ENCODE peak calls at places on chromosome 5, in seven cellular contexts. I is GM12891, T is HepG2, M is GM12892, F is GM12878, S is K562, L is H1. B is an unnamed sample.

GRCh38 chr5:27325513-27325912 is 287.1 kb upstream of the CDH9 start:
- DNase-seq in I (no peak), T (no peak), M (no peak), F (no peak), S (no peak), L (no peak), B (no peak)

GRCh38 chr5:78731884-78732283 is 83.3 kb upstream of the LHFPL2 start:
- DNase-seq in I (no peak), T (no peak), M (no peak), F (no peak), S (no peak), L (no peak), B (no peak)

GRCh38 chr5:43191740-43192557 is at the start of gene NIM1K:
- DNase-seq in I (peak; percentile 53), T (peak; percentile 58), M (peak; percentile 66), F (no peak), S (no peak), L (peak; percentile 10), B (peak; percentile 91)

GRCh38 chr5:6471252-6471651 is 22.6 kb downstream of the UBE2QL1 start:
- DNase-seq in I (no peak), T (no peak), M (no peak), F (no peak), S (no peak), L (no peak), B (no peak)

GRCh38 chr5:978051-978450 is 30.6 kb upstream of the NKD2 start:
- DNase-seq in I (no peak), T (no peak), M (no peak), F (no peak), S (no peak), L (no peak), B (peak; percentile 66)

GRCh38 chr5:124057161-124057814 is 545.3 kb downstream of the CSNK1G3 start:
- DNase-seq in I (no peak), T (no peak), M (no peak), F (peak; percentile 47), S (no peak), L (no peak), B (no peak)

GRCh38 chr5:81554647-81555046 is 160.7 kb upstream of the ACOT12 start:
- DNase-seq in I (no peak), T (no peak), M (no peak), F (no peak), S (no peak), L (no peak), B (peak; percentile 46)

GRCh38 chr5:80784451-80784850 is 129.7 kb upstream of the DHFR start:
- DNase-seq in I (no peak), T (no peak), M (no peak), F (no peak), S (no peak), L (no peak), B (no peak)

GRCh38 chr5:158464383-158464782 is 605.4 kb upstream of the CLINT1 start:
- DNase-seq in I (no peak), T (no peak), M (no peak), F (no peak), S (no peak), L (no peak), B (no peak)

GRCh38 chr5:78509884-78510769 is 138.4 kb downstream of the LHFPL2 start:
- DNase-seq in I (peak; percentile 66), T (no peak), M (peak; percentile 75), F (no peak), S (peak; percentile 76), L (no peak), B (no peak)

DNA sequence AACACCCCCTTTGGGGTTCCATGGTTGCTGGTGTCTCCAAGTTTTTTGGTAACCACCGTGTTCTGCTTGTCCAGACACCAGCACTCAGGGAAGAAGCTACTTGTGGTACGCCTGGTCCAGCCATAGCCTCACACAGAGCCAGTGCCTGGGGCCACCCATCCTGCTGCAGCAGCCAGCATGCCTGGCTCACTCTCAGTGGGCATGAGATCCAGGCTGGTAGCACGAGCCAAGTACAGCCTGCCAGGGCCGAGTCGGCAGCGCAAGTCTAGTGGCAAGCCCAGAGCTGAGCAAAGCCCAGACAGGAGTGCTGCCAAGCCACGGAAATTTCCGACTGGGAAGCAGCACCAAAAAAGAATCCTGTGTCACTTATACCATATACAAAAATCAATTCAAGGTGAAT is 36.3 kb upstream of the FBXL17 start:
- DNase-seq in I (no peak), T (no peak), M (no peak), F (no peak), S (no peak), L (no peak), B (no peak)
- TF ChIP-seq TAF1 in I (no peak), T (no peak), M (no peak), F (no peak), S (no peak), L (no peak), B (no peak)

DNA sequence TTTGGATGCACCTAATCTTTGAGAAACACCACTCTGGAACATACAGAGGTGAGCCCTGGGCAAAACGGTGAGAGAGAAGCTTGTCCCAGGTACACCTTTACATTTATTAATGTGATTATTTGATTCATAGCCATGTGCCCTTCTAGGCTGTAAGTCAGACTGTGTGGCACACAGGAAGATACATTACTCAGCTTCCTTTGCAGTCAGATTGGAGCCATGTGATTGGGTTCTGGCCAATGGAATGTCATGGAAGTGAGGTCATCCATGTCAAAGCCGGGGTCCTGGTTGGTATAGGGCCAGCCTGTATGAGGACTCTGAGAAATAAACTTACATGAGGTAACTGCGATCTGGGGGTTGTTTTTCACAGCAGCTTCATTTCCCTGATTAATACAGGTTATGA is 106.8 kb upstream of the CD180 start:
- DNase-seq in I (no peak), T (no peak), M (no peak), F (no peak), S (no peak), L (no peak), B (no peak)
- TF ChIP-seq TAF1 in I (no peak), T (no peak), M (no peak), F (no peak), S (no peak), L (no peak), B (no peak)

DNA sequence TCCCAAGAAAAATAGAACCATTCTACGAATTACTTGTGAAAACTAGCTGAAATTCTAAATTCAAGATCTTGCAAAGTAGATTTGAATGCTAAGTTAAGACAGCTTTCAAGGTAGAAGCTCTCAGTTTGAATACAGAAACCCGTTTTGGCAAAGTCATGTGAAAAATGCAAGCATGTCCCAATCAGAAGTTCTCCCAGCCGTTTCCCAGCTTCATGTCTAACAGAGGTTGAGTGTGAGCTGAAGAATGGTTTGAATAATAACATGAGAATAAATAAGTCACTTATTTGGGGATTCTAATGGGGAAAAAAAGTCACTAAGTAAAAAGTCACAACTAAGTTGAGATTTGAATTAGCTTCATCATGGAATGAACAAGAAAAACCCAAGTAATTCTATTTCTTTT is 152.5 kb upstream of the MAP3K1 start:
- DNase-seq in I (no peak), T (no peak), M (no peak), F (no peak), S (no peak), L (no peak), B (no peak)
- TF ChIP-seq TAF1 in I (no peak), T (no peak), M (no peak), F (no peak), S (no peak), L (no peak), B (no peak)

GRCh38 chr5:160805376-160805775 is 46.6 kb downstream of the ATP10B start:
- DNase-seq in I (no peak), T (no peak), M (no peak), F (no peak), S (no peak), L (no peak), B (no peak)
- TF ChIP-seq TAF1 in I (no peak), T (no peak), M (no peak), F (no peak), S (no peak), L (no peak), B (no peak)